ENCODE peak calls at places on chromosomes 2 and 18, in four cellular contexts. Y, J, E and X are unnamed samples.

GRCh38 chr2:105070010-105070865 is 32.4 kb downstream of the MRPS9 start:
- DNase-seq in J (no peak), Y (no peak), E (no peak), X (no peak)

GRCh38 chr18:75141166-75141565 is 67.8 kb downstream of the PTGR3 start:
- DNase-seq in J (no peak), E (no peak), Y (no peak), X (no peak)

GRCh38 chr2:157327621-157328102 is 2.0 kb upstream of the ERMN start:
- DNase-seq in Y (peak), E (peak), J (peak), X (peak)

GRCh38 chr2:8176837-8177236 is 505.0 kb upstream of the ID2 start:
- DNase-seq in Y (no peak), E (no peak), J (no peak), X (no peak)

GRCh38 chr2:65486802-65487201 is 54.4 kb upstream of the SPRED2 start:
- DNase-seq in J (no peak), Y (no peak), E (no peak), X (no peak)

GRCh38 chr18:36811430-36811829 is 17.4 kb downstream of the TPGS2 start:
- DNase-seq in J (no peak), Y (no peak), E (no peak), X (no peak)

GRCh38 chr2:27189989-27190388 is 21.9 kb upstream of the ATRAID start:
- DNase-seq in J (no peak), Y (no peak), E (no peak), X (no peak)

GRCh38 chr2:128379021-128380005 is 60.6 kb upstream of the HS6ST1 start:
- DNase-seq in E (peak), Y (peak), J (peak), X (no peak)

GRCh38 chr2:26913599-26914285 is 56.7 kb upstream of the MAPRE3 start:
- DNase-seq in J (no peak), Y (no peak), E (no peak), X (no peak)

GRCh38 chr2:39697480-39697879 is 31.8 kb downstream of the TMEM178A start:
- DNase-seq in Y (no peak), J (no peak), E (no peak), X (no peak)

GRCh38 chr2:196337618-196337953 is 166.2 kb upstream of the STK17B start:
- DNase-seq in E (no peak), Y (no peak), J (no peak), X (no peak)

GRCh38 chr2:86285981-86286380 is 51.4 kb downstream of the REEP1 start:
- DNase-seq in Y (no peak), J (no peak), E (no peak), X (no peak)

GRCh38 chr2:172039011-172039704 is 39.4 kb downstream of the METAP1D start:
- DNase-seq in Y (no peak), E (no peak), J (no peak), X (no peak)

GRCh38 chr18:46469186-46469915 is 187.7 kb downstream of the LOXHD1 start:
- DNase-seq in J (no peak), Y (peak), E (no peak), X (no peak)

GRCh38 chr2:204089542-204089941 is 153.0 kb downstream of the ICOS start:
- DNase-seq in J (no peak), Y (no peak), E (no peak), X (no peak)

GRCh38 chr2:12262681-12263436 is 453.9 kb upstream of the TRIB2 start:
- DNase-seq in J (no peak), E (no peak), Y (no peak), X (no peak)

GRCh38 chr2:220315098-220315785 is 687.8 kb downstream of the SLC4A3 start:
- DNase-seq in E (no peak), J (no peak), Y (no peak), X (no peak)

GRCh38 chr18:57837917-57838548 is 34.9 kb upstream of the ATP8B1 start:
- DNase-seq in J (no peak), Y (no peak), E (no peak), X (no peak)

GRCh38 chr2:88254437-88255081 is 84.4 kb downstream of the THNSL2 start:
- DNase-seq in Y (no peak), J (no peak), E (no peak), X (no peak)

GRCh38 chr2:1653956-1654695 is 90.2 kb downstream of the PXDN start:
- DNase-seq in Y (no peak), J (no peak), E (no peak), X (no peak)

GRCh38 chr2:240179186-240179815 is 38.8 kb upstream of the OTOS start:
- DNase-seq in J (no peak), Y (no peak), E (peak), X (no peak)
- H3K27ac ChIP-seq in J (no peak), Y (no peak), E (no peak), X (no peak)

DNA sequence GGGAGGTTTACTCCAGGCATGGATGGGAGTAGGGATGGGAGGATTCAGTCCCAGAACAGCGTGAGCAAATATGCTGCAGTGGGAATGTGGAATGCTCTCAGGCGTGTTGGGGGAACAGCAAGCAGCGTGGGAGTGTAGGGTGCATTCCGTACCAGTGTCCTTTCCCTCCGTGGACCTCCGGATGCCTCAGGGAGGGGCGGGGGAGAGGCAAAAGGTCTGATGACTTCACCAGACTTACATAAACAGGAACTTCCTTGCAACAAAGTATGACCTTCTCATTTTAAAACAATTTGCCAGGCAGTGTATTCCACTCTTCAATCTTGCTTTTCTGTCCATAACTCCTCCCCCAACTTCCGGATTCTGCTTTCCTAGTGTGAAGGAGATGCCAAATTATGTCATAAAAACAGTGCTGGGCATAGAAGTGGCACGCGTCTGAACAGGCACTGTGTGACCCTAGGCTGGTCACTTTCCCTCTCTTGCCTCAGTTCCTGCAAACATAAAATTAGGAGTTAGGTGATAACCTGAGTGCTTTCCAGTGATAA is 36.9 kb downstream of the RPL37A start:
- DNase-seq in J (peak), Y (peak), E (peak), X (no peak)
- H3K27ac ChIP-seq in J (peak), Y (peak), E (peak), X (peak)

GRCh38 chr2:224969095-224969494 is 73.2 kb downstream of the DOCK10 start:
- DNase-seq in E (no peak), J (no peak), Y (no peak), X (no peak)

GRCh38 chr2:224968051-224968450 is 74.2 kb downstream of the DOCK10 start:
- DNase-seq in Y (no peak), E (no peak), J (no peak), X (no peak)

GRCh38 chr2:224971214-224971613 is 71.1 kb downstream of the DOCK10 start:
- DNase-seq in J (peak), Y (no peak), E (peak), X (no peak)

GRCh38 chr2:224969633-224970292 is 72.5 kb downstream of the DOCK10 start:
- DNase-seq in E (no peak), Y (no peak), J (no peak), X (no peak)

DNA sequence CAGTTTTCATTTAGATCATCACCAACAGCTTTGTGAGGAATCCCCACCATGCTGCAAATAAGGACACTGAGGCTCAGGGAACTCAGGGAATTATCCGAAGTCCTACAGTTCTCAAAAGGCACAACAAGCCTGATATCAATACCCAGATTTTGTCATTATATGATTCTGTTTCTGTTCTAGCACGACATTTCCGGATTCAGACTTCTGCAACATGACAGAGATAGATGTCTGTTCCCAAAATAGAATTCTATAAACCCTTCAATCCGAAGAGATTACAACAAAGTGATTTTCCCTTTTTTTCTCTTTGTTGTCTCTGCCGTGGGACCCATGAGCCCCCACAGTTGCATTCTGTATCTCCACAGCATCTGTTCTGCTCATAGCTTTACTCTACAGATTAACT is 72.0 kb downstream of the DOCK10 start:
- DNase-seq in J (no peak), Y (no peak), E (no peak), X (no peak)
- H3K27ac ChIP-seq in J (no peak), Y (no peak), E (no peak), X (no peak)

DNA sequence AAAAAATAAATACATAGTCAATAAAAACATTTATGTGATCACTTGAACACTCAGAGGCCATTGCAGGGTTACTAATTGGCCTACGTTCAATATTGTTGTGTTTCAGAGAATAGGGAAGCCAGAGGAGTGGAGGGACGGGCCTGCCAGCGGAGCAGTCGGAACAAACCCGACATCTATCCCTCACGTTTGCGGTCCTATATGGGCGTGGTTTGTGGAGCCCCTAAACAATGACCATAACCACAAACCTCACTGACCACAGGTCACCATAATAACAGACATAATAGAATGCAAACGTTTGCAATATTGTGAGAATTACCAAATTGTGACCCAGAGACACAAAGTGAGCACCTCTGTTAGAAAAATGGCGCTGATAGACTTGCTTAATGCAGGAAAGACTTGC is 19.5 kb upstream of the ZNF516 start:
- DNase-seq in J (no peak), Y (no peak), E (no peak), X (no peak)
- H3K27ac ChIP-seq in J (no peak), Y (no peak), E (no peak), X (no peak)

GRCh38 chr18:48600046-48600745 is 61.4 kb downstream of the CTIF start:
- DNase-seq in E (no peak), Y (no peak), J (no peak), X (no peak)
- H3K27ac ChIP-seq in E (no peak), Y (no peak), J (no peak), X (no peak)

GRCh38 chr2:16653799-16654198 is 11.8 kb downstream of the CYRIA start:
- DNase-seq in Y (no peak), J (no peak), E (no peak), X (no peak)

GRCh38 chr2:16653083-16653375 is 12.6 kb downstream of the CYRIA start:
- DNase-seq in Y (no peak), J (no peak), E (no peak), X (no peak)

GRCh38 chr2:16654775-16655456 is 10.7 kb downstream of the CYRIA start:
- DNase-seq in Y (no peak), J (no peak), E (no peak), X (no peak)

GRCh38 chr2:16650287-16651249 is 15.1 kb downstream of the CYRIA start:
- DNase-seq in Y (no peak), J (no peak), E (no peak), X (no peak)

GRCh38 chr2:16652296-16653082 is 13.1 kb downstream of the CYRIA start:
- DNase-seq in E (peak), Y (no peak), J (no peak), X (no peak)
- H3K27ac ChIP-seq in E (peak), Y (peak), J (peak), X (peak)

GRCh38 chr18:63095768-63096167 is 223.8 kb downstream of the BCL2 start:
- DNase-seq in E (no peak), Y (no peak), J (no peak), X (no peak)

GRCh38 chr18:63096327-63096874 is 223.2 kb downstream of the BCL2 start:
- DNase-seq in Y (no peak), E (no peak), J (no peak), X (no peak)

GRCh38 chr18:63098014-63098981 is 221.3 kb downstream of the BCL2 start:
- DNase-seq in E (no peak), J (no peak), Y (no peak), X (no peak)

GRCh38 chr18:63099026-63099840 is 220.3 kb downstream of the BCL2 start:
- DNase-seq in J (no peak), Y (no peak), E (no peak), X (no peak)

GRCh38 chr18:63097198-63097597 is 222.4 kb downstream of the BCL2 start:
- DNase-seq in J (no peak), Y (no peak), E (no peak), X (no peak)
- H3K27ac ChIP-seq in J (no peak), Y (no peak), E (no peak), X (no peak)

GRCh38 chr18:11906181-11906580 is 1.9 kb downstream of the MPPE1 start:
- DNase-seq in J (no peak), Y (no peak), E (no peak), X (no peak)

GRCh38 chr18:11909597-11910026 is 1.5 kb upstream of the MPPE1 start:
- DNase-seq in J (no peak), E (no peak), Y (no peak), X (no peak)

GRCh38 chr18:11908182-11909080 is at the start of gene MPPE1:
- DNase-seq in J (peak), Y (peak), E (peak), X (peak)

GRCh38 chr18:11906926-11907874 is 917 bp downstream of the MPPE1 start:
- DNase-seq in E (no peak), J (no peak), Y (no peak), X (no peak)

GRCh38 chr18:11909081-11909410 is 929 bp upstream of the MPPE1 start:
- DNase-seq in Y (no peak), E (no peak), J (no peak), X (no peak)
- H3K27ac ChIP-seq in Y (peak), E (peak), J (peak), X (peak)